ENCODE peak calls at places on chromosomes 5 and 9, in seven cellular contexts. C is mammary epithelial cell; B is uterus; O is foreskin keratinocyte; Y is fibroblast of lung; D is esophagus squamous epithelium; F is CD4-positive, alpha-beta T cell. M is an unnamed sample.

GRCh38 chr5:102628449-102629175 is 126.5 kb upstream of the PAM start:
- DNase-seq in C (peak), B (no peak), O (peak), Y (peak), D (no peak), F (no peak), M (no peak)

GRCh38 chr5:179148703-179149170 is 88.6 kb downstream of the ZNF354C start:
- DNase-seq in C (no peak), B (no peak), O (no peak), Y (no peak), D (no peak), F (no peak), M (no peak)

GRCh38 chr9:4301971-4302427 is 2.1 kb upstream of the GLIS3 start:
- DNase-seq in C (peak), B (peak), O (peak), Y (peak), D (no peak), F (no peak), M (no peak)

GRCh38 chr5:107668933-107669542 is 1.7 kb downstream of the EFNA5 start:
- DNase-seq in C (peak), B (no peak), O (peak), Y (no peak), D (no peak), F (no peak), M (no peak)

GRCh38 chr9:136306691-136307208 is 2.9 kb upstream of the CCDC187 start:
- DNase-seq in C (no peak), B (no peak), O (no peak), Y (no peak), D (no peak), F (no peak), M (no peak)

GRCh38 chr5:31502506-31502905 is 29.4 kb downstream of the DROSHA start:
- DNase-seq in C (no peak), B (no peak), O (no peak), Y (no peak), D (no peak), F (no peak), M (no peak)

GRCh38 chr5:121910036-121910435 is 51.7 kb upstream of the SRFBP1 start:
- DNase-seq in C (no peak), B (no peak), O (no peak), Y (no peak), D (no peak), F (no peak), M (no peak)

GRCh38 chr5:148912714-148913398 is 86.4 kb downstream of the ADRB2 start:
- DNase-seq in C (peak), B (no peak), O (peak), Y (peak), D (no peak), F (no peak), M (peak)

GRCh38 chr9:95738438-95738837 is 137.1 kb upstream of the ERCC6L2 start:
- DNase-seq in C (no peak), B (no peak), O (no peak), Y (no peak), D (no peak), F (no peak), M (no peak)

GRCh38 chr5:174317261-174317894 is 271.9 kb downstream of the NSG2 start:
- DNase-seq in C (peak), B (no peak), O (no peak), Y (peak), D (no peak), F (no peak), M (peak)

GRCh38 chr9:89213481-89213880 is 34.9 kb upstream of the SHC3 start:
- DNase-seq in C (no peak), B (no peak), O (no peak), Y (no peak), D (no peak), F (no peak), M (no peak)

GRCh38 chr9:129887210-129888084 is 52.2 kb downstream of the USP20 start:
- DNase-seq in C (no peak), B (no peak), O (no peak), Y (peak), D (no peak), F (peak), M (no peak)

GRCh38 chr9:99859395-99859980 is 37.8 kb downstream of the NR4A3 start:
- DNase-seq in C (peak), B (no peak), O (no peak), Y (peak), D (no peak), F (no peak), M (no peak)

GRCh38 chr5:123813937-123814624 is 302.1 kb downstream of the CSNK1G3 start:
- DNase-seq in C (peak), B (no peak), O (no peak), Y (peak), D (no peak), F (no peak), M (no peak)

GRCh38 chr5:159440235-159440634 is 109.9 kb upstream of the IL12B start:
- DNase-seq in C (no peak), B (no peak), O (no peak), Y (no peak), D (no peak), F (no peak), M (no peak)

GRCh38 chr9:7561527-7561926 is 238.1 kb downstream of the DMAC1 start:
- DNase-seq in C (no peak), B (no peak), O (no peak), Y (no peak), D (no peak), F (no peak), M (no peak)

GRCh38 chr5:37900692-37901091 is 60.9 kb upstream of the GDNF start:
- DNase-seq in C (peak), B (peak), O (no peak), Y (peak), D (no peak), F (no peak), M (peak)

GRCh38 chr5:68533571-68534051 is 318.1 kb downstream of the PIK3R1 start:
- DNase-seq in C (no peak), B (no peak), O (no peak), Y (no peak), D (no peak), F (no peak), M (no peak)

GRCh38 chr9:133643978-133644760 is 8.0 kb downstream of the DBH start:
- DNase-seq in C (no peak), B (no peak), O (no peak), Y (no peak), D (no peak), F (no peak), M (no peak)

GRCh38 chr9:74948897-74949296 is 3.8 kb downstream of the C9orf40 start:
- DNase-seq in C (no peak), B (no peak), O (no peak), Y (no peak), D (no peak), F (no peak), M (no peak)

GRCh38 chr9:137030006-137030405 is 1.9 kb downstream of the FUT7 start:
- DNase-seq in C (no peak), B (no peak), O (no peak), Y (no peak), D (no peak), F (no peak), M (no peak)

GRCh38 chr5:105882956-105883481 is 1787.7 kb downstream of the EFNA5 start:
- DNase-seq in C (peak), B (no peak), O (peak), Y (no peak), D (no peak), F (no peak), M (peak)

GRCh38 chr9:5442400-5443011 is 4.8 kb upstream of the PLGRKT start:
- DNase-seq in C (peak), B (no peak), O (no peak), Y (peak), D (no peak), F (no peak), M (peak)

GRCh38 chr9:121604242-121604641 is 47.2 kb upstream of the DAB2IP start:
- DNase-seq in C (no peak), B (no peak), O (no peak), Y (peak), D (no peak), F (no peak), M (no peak)

GRCh38 chr9:114720296-114720695 is 38.3 kb upstream of the TEX48 start:
- DNase-seq in C (peak), B (no peak), O (no peak), Y (peak), D (no peak), F (no peak), M (no peak)

GRCh38 chr5:67528953-67529352 is 332.4 kb upstream of the CD180 start:
- DNase-seq in C (no peak), B (no peak), O (no peak), Y (peak), D (no peak), F (no peak), M (no peak)

GRCh38 chr5:181186022-181186421 is 19.0 kb downstream of the TRIM7 start:
- DNase-seq in C (no peak), B (no peak), O (no peak), Y (no peak), D (no peak), F (no peak), M (no peak)

GRCh38 chr5:181186902-181187499 is 18.0 kb downstream of the TRIM7 start:
- DNase-seq in C (no peak), B (no peak), O (no peak), Y (no peak), D (no peak), F (no peak), M (peak)

GRCh38 chr5:181188700-181189362 is 16.2 kb downstream of the TRIM7 start:
- DNase-seq in C (peak), B (peak), O (no peak), Y (peak), D (no peak), F (peak), M (peak)

GRCh38 chr5:181189363-181189961 is 15.5 kb downstream of the TRIM7 start:
- DNase-seq in C (peak), B (peak), O (no peak), Y (peak), D (no peak), F (peak), M (no peak)

GRCh38 chr5:181187500-181188213 is 17.3 kb downstream of the TRIM7 start:
- DNase-seq in C (peak), B (peak), O (no peak), Y (peak), D (no peak), F (peak), M (peak)
- TF ChIP-seq CTCF in C (peak), B (peak), O (peak), Y (peak), D (peak), F (no peak), M (peak)

GRCh38 chr5:151052834-151053233 is 28.0 kb downstream of the TNIP1 start:
- DNase-seq in C (no peak), B (no peak), O (no peak), Y (no peak), D (no peak), F (no peak), M (no peak)

GRCh38 chr5:151053796-151054490 is 26.9 kb downstream of the TNIP1 start:
- DNase-seq in C (no peak), B (no peak), O (no peak), Y (no peak), D (no peak), F (no peak), M (no peak)

GRCh38 chr5:151054713-151055112 is 26.1 kb downstream of the TNIP1 start:
- DNase-seq in C (no peak), B (no peak), O (no peak), Y (no peak), D (no peak), F (no peak), M (no peak)

GRCh38 chr5:151051066-151051930 is 29.5 kb downstream of the TNIP1 start:
- DNase-seq in C (peak), B (peak), O (no peak), Y (peak), D (no peak), F (peak), M (peak)

GRCh38 chr5:151051931-151052608 is 28.8 kb downstream of the TNIP1 start:
- DNase-seq in C (no peak), B (no peak), O (no peak), Y (no peak), D (no peak), F (no peak), M (no peak)
- TF ChIP-seq CTCF in C (no peak), B (no peak), O (no peak), Y (no peak), D (no peak), F (no peak), M (no peak)

GRCh38 chr5:74576941-74577456 is 63.5 kb downstream of the ENC1 start:
- DNase-seq in C (peak), B (no peak), O (no peak), Y (peak), D (no peak), F (no peak), M (no peak)
- TF ChIP-seq CTCF in C (no peak), B (no peak), O (no peak), Y (no peak), D (no peak), F (no peak), M (no peak)

DNA sequence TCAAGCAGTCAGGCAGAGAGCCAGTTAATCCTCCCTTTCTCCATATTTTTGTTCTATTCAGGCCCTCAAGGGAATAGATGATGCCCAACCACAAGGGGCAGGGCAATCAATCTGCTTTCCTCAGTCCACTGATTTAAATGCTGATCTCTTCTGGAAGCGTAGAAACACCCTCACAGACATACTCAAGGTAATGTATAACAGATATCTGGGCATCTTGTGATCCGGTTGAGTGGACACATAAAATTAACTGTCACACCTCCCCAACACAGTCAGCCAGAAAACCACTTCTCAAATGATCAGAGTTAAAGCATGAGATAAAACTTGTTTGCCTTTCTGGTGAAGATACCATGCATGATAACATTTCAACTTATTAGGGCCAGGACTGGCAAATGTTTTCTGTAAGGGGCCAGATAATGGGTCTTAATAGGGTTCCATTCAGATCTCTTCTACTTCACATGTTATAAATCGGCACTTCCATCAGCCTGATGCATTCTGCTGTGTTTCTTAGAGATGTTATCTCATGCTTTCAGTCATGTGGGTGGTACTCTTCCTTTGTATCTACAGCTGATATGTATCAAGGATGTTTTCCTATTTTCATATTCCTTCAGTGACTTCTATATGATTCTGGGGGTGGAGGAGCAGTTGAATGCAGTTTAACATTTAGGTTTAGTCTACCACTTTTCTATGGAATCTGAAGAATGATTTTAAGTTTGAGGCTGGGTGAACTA is 58.9 kb upstream of the CNTLN start:
- DNase-seq in C (no peak), B (no peak), O (no peak), Y (no peak), D (no peak), F (no peak), M (no peak)
- TF ChIP-seq CTCF in C (no peak), B (no peak), O (no peak), Y (peak), D (no peak), F (no peak), M (no peak)

DNA sequence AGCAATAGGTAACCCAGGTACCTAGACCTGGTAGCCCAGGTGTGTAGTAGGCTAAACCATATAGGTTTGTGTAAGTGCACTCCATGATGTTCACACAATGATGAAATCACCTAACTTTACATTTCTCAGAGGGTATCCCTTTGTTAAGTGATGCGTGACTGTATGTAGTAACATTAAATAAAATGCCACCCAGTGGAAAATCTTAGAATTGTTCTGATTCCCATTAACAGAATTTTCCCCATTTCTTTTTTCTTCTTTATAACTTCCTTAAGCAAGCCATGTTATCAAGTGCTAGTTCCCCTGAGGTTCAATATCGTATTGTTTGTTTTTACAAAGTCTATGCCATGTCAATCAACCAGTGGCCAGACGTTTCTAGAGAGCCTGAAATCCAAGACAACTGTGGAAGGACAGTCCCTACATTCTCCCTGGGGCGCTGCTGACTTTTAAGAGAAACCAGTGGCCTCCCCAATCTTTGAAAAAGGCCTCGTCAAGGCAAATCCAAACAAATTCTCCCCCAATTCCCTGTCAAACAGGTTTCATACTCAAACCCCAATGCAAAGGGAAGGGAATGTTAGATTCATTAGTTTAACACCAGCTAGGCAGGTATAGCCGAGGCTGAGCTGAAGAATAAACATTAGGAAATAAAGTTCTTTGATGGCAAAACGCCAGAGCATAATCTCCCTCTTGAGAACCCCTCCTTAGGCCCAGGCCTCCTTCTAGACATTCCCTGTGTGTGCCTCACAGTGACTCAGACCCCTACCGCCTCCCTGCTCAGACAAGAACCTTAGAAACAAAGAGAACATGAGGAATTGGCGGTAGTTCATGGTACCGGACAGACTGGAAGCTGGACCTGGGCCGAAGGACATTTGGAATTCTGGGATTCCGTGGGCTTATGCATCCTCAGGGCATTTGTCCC is 198.7 kb downstream of the GNA14 start:
- DNase-seq in C (peak), B (no peak), O (peak), Y (peak), D (no peak), F (no peak), M (peak)
- TF ChIP-seq CTCF in C (no peak), B (no peak), O (peak), Y (no peak), D (no peak), F (no peak), M (no peak)

DNA sequence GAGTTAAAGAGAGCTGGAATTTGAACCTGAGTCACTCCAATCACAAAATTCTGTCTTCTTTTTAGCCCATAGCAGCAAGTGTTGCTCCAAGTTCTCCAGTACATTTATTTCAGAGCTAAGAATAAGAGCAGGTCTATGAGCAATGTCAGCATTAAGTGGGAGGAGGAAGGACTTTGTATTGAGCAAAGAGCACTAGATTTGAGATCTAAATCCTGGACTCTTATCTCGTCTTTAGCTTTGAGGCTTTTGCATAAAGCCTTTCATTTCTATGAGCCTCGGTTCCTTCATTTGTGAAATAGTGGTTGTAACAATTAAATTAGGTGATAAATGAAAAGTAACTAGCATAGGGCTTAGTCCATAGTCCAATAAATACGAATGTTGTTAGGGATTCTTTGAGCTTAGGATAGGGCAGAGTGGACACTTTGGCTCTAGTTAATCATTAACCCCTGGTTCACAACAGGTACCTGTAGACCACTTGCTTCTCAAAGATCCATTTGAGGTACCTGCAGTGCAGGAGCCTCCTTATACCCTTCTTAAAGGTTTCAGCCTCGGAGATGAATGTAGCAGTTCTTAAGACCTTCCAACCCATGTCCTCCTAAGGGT is 464.1 kb upstream of the KLF4 start:
- DNase-seq in C (no peak), B (no peak), O (no peak), Y (no peak), D (no peak), F (no peak), M (no peak)
- TF ChIP-seq CTCF in C (no peak), B (no peak), O (no peak), Y (no peak), D (no peak), F (no peak), M (no peak)

DNA sequence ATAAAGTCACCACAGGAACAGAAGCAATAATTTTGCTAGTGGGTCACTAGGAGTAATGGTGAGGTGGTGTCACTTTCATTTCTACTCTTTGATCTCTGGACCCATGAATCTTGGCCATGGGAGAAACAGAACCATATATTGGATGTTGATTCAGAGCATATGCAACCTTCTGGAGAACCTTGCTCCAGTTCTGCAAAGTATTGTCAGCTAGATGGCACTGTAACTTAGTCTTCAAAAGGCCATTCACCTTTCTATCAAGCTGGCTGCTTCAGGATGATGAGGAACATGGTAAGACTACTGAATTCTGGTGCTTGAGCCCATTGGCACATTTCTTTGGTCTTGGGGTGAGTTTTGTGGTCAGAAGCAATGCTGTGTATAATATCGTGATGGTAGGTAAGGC is 129.1 kb upstream of the FBN2 start:
- DNase-seq in C (no peak), B (no peak), O (no peak), Y (no peak), D (no peak), F (no peak), M (no peak)
- TF ChIP-seq CTCF in C (peak), B (no peak), O (peak), Y (no peak), D (peak), F (no peak), M (no peak)

DNA sequence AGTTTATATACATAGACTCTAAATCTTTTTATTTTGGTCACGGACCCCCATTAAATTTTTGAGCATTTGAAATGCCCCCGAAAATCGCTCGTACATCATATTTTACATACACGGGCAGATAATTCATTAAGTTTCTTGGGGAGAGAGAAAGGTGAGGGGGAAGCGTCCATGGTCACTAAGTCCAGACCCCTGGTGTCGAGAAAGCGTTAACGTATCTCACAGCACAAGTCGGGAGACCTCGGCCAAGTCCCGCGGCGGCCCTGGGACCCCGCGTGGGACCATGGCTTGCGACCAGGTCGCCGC is 794 bp downstream of the PTBP3 start:
- DNase-seq in C (no peak), B (no peak), O (no peak), Y (no peak), D (no peak), F (no peak), M (no peak)
- TF ChIP-seq CTCF in C (no peak), B (no peak), O (no peak), Y (peak), D (peak), F (no peak), M (no peak)

M was measured in Calu3.